ENCODE peak calls at places on chromosome 18, in eight cellular contexts. P is BJ, K is neuronal stem cell, X is H1, H is cardiac muscle cell, B is GM06990, F is mammary epithelial cell, L is heart left ventricle. W is an unnamed sample. For H3K36me3, the result is how much of the 10 kb centered on the place peaks cover.

GRCh38 chr18:23935804-23936203 is 78.8 kb upstream of the TTC39C start:
- DNase-seq in B (no peak), X (no peak), F (peak), L (no peak), H (no peak), P (no peak), K (no peak), W (no peak)

GRCh38 chr18:58792086-58792485 is 72.6 kb upstream of the ZNF532 start:
- DNase-seq in P (no peak), X (no peak), F (no peak), B (peak), K (no peak), H (no peak), L (no peak), W (no peak)

GRCh38 chr18:58820251-58820650 is 44.4 kb upstream of the ZNF532 start:
- DNase-seq in B (no peak), F (no peak), H (no peak), K (no peak), X (no peak), P (no peak), L (no peak), W (no peak)

GRCh38 chr18:1094408-1094807 is 189.7 kb downstream of the ADCYAP1 start:
- DNase-seq in P (no peak), X (no peak), L (no peak), F (peak), H (peak), K (no peak), B (no peak), W (peak)

GRCh38 chr18:63578357-63578958 is 8.7 kb upstream of the SERPINB13 start:
- DNase-seq in X (no peak), L (no peak), F (no peak), P (peak), B (no peak), K (peak), H (peak), W (no peak)

GRCh38 chr18:2104620-2105462 is 466.5 kb downstream of the METTL4 start:
- DNase-seq in L (peak), X (no peak), P (no peak), K (peak), B (peak), F (peak), H (peak), W (no peak)

GRCh38 chr18:23716966-23717365 is 27.7 kb downstream of the LAMA3 start:
- DNase-seq in X (no peak), L (no peak), K (no peak), F (peak), H (no peak), P (no peak), B (no peak), W (no peak)

GRCh38 chr18:55401638-55402191 is 186.3 kb downstream of the TCF4 start:
- DNase-seq in P (peak), X (no peak), K (peak), F (no peak), L (peak), B (no peak), H (peak), W (peak)

GRCh38 chr18:23890589-23890988 is 124.0 kb upstream of the TTC39C start:
- DNase-seq in L (no peak), P (peak), F (no peak), B (no peak), H (peak), X (no peak), K (no peak), W (no peak)

GRCh38 chr18:577606-578005 is 2.6 kb upstream of the CETN1 start:
- DNase-seq in P (no peak), H (peak), F (no peak), L (no peak), B (no peak), X (no peak), K (no peak), W (no peak)

GRCh38 chr18:21321711-21322110 is 79.7 kb downstream of the GREB1L start:
- DNase-seq in L (no peak), B (no peak), X (no peak), P (no peak), K (no peak), F (no peak), H (no peak), W (no peak)

GRCh38 chr18:10296491-10296890 is 157.9 kb upstream of the APCDD1 start:
- DNase-seq in H (no peak), B (no peak), X (no peak), L (no peak), K (no peak), F (no peak), P (no peak), W (peak)

GRCh38 chr18:13425357-13426095 is 207.0 kb downstream of the LDLRAD4 start:
- DNase-seq in B (no peak), F (no peak), H (no peak), X (no peak), K (no peak), L (no peak), P (no peak), W (no peak)

GRCh38 chr18:73742959-73743358 is 404.7 kb downstream of the FBXO15 start:
- DNase-seq in K (no peak), P (no peak), X (no peak), F (no peak), B (no peak), L (no peak), H (no peak), W (no peak)

GRCh38 chr18:67600181-67600631 is 83.7 kb upstream of the DSEL start:
- DNase-seq in H (peak), L (no peak), F (peak), B (no peak), K (no peak), P (peak), X (no peak), W (peak)

GRCh38 chr18:71942433-71942832 is 601.7 kb downstream of the CBLN2 start:
- DNase-seq in K (no peak), X (no peak), B (no peak), P (no peak), L (no peak), H (no peak), F (no peak), W (no peak)

GRCh38 chr18:34086370-34086769 is 138.3 kb downstream of the NOL4 start:
- DNase-seq in P (no peak), F (no peak), K (no peak), X (no peak), H (no peak), B (no peak), L (no peak), W (no peak)

GRCh38 chr18:52700757-52701156 is 360.8 kb downstream of the DCC start:
- DNase-seq in H (no peak), F (no peak), P (no peak), K (no peak), B (no peak), L (no peak), X (no peak), W (no peak)

GRCh38 chr18:52869942-52870907 is 530.2 kb downstream of the DCC start:
- DNase-seq in H (no peak), B (no peak), P (no peak), L (no peak), F (no peak), X (peak), K (peak), W (no peak)

GRCh38 chr18:66838340-66838987 is 234.6 kb upstream of the CDH19 start:
- DNase-seq in K (no peak), X (no peak), P (no peak), L (no peak), H (no peak), B (no peak), F (peak), W (no peak)

GRCh38 chr18:40121001-40121400 is 1834.0 kb upstream of the PIK3C3 start:
- DNase-seq in F (peak), P (no peak), L (no peak), H (no peak), B (no peak), X (no peak), K (no peak), W (no peak)

GRCh38 chr18:934518-935123 is 29.9 kb downstream of the ADCYAP1 start:
- DNase-seq in H (no peak), P (no peak), X (no peak), L (no peak), B (no peak), F (no peak), K (no peak), W (no peak)

GRCh38 chr18:63788447-63789096 is 13.4 kb downstream of the SERPINB7 start:
- DNase-seq in K (no peak), P (peak), L (no peak), F (peak), B (no peak), H (peak), X (no peak), W (peak)

GRCh38 chr18:35880788-35881455 is 91.6 kb upstream of the RMP24 start:
- DNase-seq in X (no peak), L (no peak), H (no peak), B (no peak), P (no peak), K (no peak), F (no peak), W (no peak)

GRCh38 chr18:72541871-72542690 is 2.1 kb downstream of the CBLN2 start:
- DNase-seq in L (no peak), P (no peak), B (peak), F (no peak), X (no peak), H (no peak), K (peak), W (peak)

DNA sequence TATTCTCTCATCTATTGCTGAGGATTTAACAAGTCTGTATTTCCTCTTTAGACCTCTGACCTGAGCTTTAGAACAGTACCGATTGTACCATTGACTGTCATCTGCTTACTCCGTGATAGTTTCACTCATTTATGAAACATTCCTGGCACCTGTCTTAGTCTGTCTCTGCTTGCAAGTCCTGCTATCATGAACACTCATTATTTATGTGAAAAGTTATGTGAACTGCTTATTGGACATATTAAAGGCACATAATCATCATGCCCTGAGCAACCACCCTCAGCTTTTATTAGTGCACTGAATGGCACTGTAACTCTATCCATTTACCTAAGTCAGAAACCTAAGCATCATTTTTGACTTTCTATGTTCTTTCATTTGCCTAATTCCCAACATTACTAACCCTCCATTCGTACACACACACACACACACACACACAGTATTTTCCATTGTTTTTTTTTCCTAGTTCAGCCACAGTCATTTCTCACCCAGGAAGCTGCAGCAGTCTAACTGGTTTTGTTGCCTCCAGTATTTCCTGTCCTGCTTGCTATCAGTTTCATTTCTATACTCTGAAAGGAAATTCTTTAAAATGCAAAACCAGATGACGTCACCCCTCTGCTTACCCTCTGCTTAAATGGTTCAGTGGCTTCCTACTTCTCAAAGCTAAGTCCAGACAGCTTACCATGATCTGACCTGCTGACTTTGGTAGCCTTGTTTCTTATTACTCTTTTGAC is 146.1 kb downstream of the HAUS1 start:
- DNase-seq in F (peak), L (peak), B (peak), K (no peak), P (no peak), H (peak), X (no peak), W (no peak)
- H3K4me3 ChIP-seq in F (no peak), L (no peak), B (peak), K (no peak), P (no peak), H (no peak), X (no peak), W (no peak)

GRCh38 chr18:80245781-80246655 is 1.3 kb downstream of the PARD6G start:
- DNase-seq in F (peak), H (no peak), P (no peak), X (no peak), K (peak), B (no peak), L (peak), W (no peak)
- H3K36me3 ChIP-seq in F (under half), H (under half), P (under half), X (under half), K (under half), B (under half), L (under half), W (under half)

DNA sequence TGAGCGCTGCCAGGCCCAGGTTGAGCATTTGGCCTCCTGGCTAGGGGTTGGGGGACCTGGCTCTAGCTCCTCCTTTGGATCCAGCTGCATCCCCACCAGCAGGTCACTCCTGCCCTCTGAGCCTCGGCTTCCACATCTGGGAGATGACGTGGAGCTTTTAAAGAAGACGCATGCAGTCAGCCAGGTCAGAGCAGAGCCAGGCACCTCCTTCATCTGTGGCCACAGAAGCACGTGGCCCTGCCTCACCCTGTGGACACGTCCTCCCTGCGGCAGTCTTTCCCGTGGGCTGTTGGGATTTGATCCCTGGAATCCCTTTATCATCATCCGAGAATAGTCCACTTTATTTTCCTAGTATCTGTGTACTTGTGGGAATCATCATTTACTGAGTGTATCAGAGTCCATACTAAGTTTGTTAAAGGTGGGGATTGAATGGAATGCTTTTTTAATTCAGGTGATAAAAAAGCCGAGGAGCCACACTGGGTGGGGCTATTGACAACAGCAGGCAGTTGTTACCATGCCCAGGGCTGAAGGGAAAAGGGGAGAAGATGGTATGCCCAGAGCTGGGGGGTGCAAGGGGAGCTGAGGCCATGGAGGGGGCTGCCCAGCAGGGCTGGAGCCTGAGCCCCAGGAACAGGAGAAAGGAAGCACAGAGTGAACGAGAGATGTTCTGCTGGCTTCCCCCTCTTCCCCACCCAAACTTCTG is 170.1 kb downstream of the LAMA1 start:
- DNase-seq in L (no peak), B (no peak), H (no peak), F (no peak), K (no peak), X (no peak), P (no peak), W (no peak)
- H3K4me3 ChIP-seq in L (no peak), B (no peak), H (no peak), F (no peak), K (no peak), X (no peak), P (no peak), W (no peak)

DNA sequence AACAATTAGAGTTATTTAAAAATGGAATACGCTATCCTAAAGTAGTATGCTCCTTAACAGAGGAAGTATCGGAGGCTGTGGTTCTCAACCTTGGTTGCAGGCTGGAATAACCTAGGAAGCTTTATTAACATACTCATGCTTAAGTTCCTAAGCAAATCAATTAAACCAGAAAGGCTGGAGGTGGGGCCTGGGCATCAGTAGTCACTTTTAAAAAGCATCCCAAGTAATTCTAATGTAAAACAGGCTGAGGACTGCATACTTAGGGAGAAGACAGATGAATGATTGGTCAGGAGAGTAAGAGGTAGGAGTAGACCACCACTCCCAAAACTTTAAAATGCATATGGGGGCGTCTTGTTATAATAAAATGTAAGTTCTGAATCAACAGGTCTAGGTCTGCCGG is 15.3 kb downstream of the ACAA2 start:
- DNase-seq in K (no peak), P (no peak), F (no peak), X (no peak), L (no peak), B (no peak), H (no peak), W (no peak)
- H3K36me3 ChIP-seq in K (half or more), P (under half), F (under half), X (half or more), L (under half), B (under half), H (half or more), W (half or more)

GRCh38 chr18:42604820-42605219 is 510.7 kb downstream of the RIT2 start:
- DNase-seq in B (no peak), P (no peak), L (no peak), X (no peak), H (no peak), F (no peak), K (no peak), W (no peak)
- H3K4me3 ChIP-seq in B (no peak), P (no peak), L (no peak), X (no peak), H (no peak), F (no peak), K (no peak), W (no peak)

GRCh38 chr18:41579185-41579584 is 375.8 kb upstream of the PIK3C3 start:
- DNase-seq in H (peak), L (no peak), B (no peak), K (no peak), P (no peak), X (no peak), F (no peak), W (no peak)
- H3K36me3 ChIP-seq in H (under half), L (under half), B (under half), K (under half), P (under half), X (under half), F (under half), W (under half)

GRCh38 chr18:54251606-54252400 is 17.5 kb upstream of the POLI start:
- DNase-seq in H (no peak), F (no peak), K (peak), X (no peak), B (no peak), P (no peak), L (no peak), W (no peak)

GRCh38 chr18:54242327-54242726 is 17.9 kb upstream of the MBD2 start:
- DNase-seq in X (no peak), L (no peak), K (no peak), F (no peak), B (no peak), P (no peak), H (no peak), W (no peak)

GRCh38 chr18:54250846-54251251 is 18.5 kb upstream of the POLI start:
- DNase-seq in K (no peak), B (peak), L (no peak), H (no peak), X (no peak), P (no peak), F (no peak), W (no peak)

GRCh38 chr18:54247488-54248175 is 21.7 kb upstream of the POLI start:
- DNase-seq in H (no peak), F (peak), L (no peak), X (no peak), K (no peak), P (no peak), B (no peak), W (no peak)
- H3K4me3 ChIP-seq in H (no peak), F (no peak), L (no peak), X (no peak), K (no peak), P (no peak), B (no peak), W (no peak)

W was measured in MG63.